ENCODE peak calls at places on chromosome 9, in nine cellular contexts. One of them, this sample, is unnamed.
A peak's percentile ranks its signal among the peaks of the same experiment; 100 is the strongest.

GRCh38 chr9:107389617-107390071 is 99.9 kb downstream of the KLF4 start:
- DNase-seq in retinal pigment epithelial cell: no peak
- DNase-seq in MM.1S: no peak
- DNase-seq in stomach: peak; percentile 78
- DNase-seq in RWPE1: peak; percentile 96
- DNase-seq in progenitor cell of endocrine pancreas: no peak
- DNase-seq in stimulated activated CD4-positive, alpha-beta T cell treated with anti-CD3 and anti-CD28 coated beads, TNF-alpha, amount 100 ng/mL, for 24 hours: no peak
- DNase-seq in left ventricle myocardium inferior: peak; percentile 44
- DNase-seq in SHP77 treated with DMSO at 0.1 percent for 48 hours: no peak
- DNase-seq in this sample: no peak

GRCh38 chr9:136060671-136061371 is 34.3 kb downstream of the NACC2 start:
- DNase-seq in retinal pigment epithelial cell: no peak
- DNase-seq in MM.1S: no peak
- DNase-seq in stomach: no peak
- DNase-seq in RWPE1: no peak
- DNase-seq in progenitor cell of endocrine pancreas: no peak
- DNase-seq in stimulated activated CD4-positive, alpha-beta T cell treated with anti-CD3 and anti-CD28 coated beads, TNF-alpha, amount 100 ng/mL, for 24 hours: no peak
- DNase-seq in left ventricle myocardium inferior: peak; percentile 11
- DNase-seq in SHP77 treated with DMSO at 0.1 percent for 48 hours: no peak
- DNase-seq in this sample: no peak

GRCh38 chr9:136331556-136332481 is 4.5 kb downstream of the GPSM1 start:
- DNase-seq in retinal pigment epithelial cell: peak; percentile 65
- DNase-seq in MM.1S: no peak
- DNase-seq in stomach: no peak
- DNase-seq in RWPE1: no peak
- DNase-seq in progenitor cell of endocrine pancreas: no peak
- DNase-seq in stimulated activated CD4-positive, alpha-beta T cell treated with anti-CD3 and anti-CD28 coated beads, TNF-alpha, amount 100 ng/mL, for 24 hours: no peak
- DNase-seq in left ventricle myocardium inferior: no peak
- DNase-seq in SHP77 treated with DMSO at 0.1 percent for 48 hours: no peak
- DNase-seq in this sample: no peak

GRCh38 chr9:79976501-79977444 is 405.0 kb downstream of the TLE4 start:
- DNase-seq in retinal pigment epithelial cell: peak; percentile 95
- DNase-seq in MM.1S: no peak
- DNase-seq in stomach: no peak
- DNase-seq in RWPE1: no peak
- DNase-seq in progenitor cell of endocrine pancreas: no peak
- DNase-seq in stimulated activated CD4-positive, alpha-beta T cell treated with anti-CD3 and anti-CD28 coated beads, TNF-alpha, amount 100 ng/mL, for 24 hours: no peak
- DNase-seq in left ventricle myocardium inferior: no peak
- DNase-seq in SHP77 treated with DMSO at 0.1 percent for 48 hours: no peak
- DNase-seq in this sample: no peak

GRCh38 chr9:91315191-91315590 is 46.5 kb downstream of the AUH start:
- DNase-seq in retinal pigment epithelial cell: no peak
- DNase-seq in MM.1S: no peak
- DNase-seq in stomach: peak; percentile 63
- DNase-seq in RWPE1: no peak
- DNase-seq in progenitor cell of endocrine pancreas: no peak
- DNase-seq in stimulated activated CD4-positive, alpha-beta T cell treated with anti-CD3 and anti-CD28 coated beads, TNF-alpha, amount 100 ng/mL, for 24 hours: no peak
- DNase-seq in left ventricle myocardium inferior: no peak
- DNase-seq in SHP77 treated with DMSO at 0.1 percent for 48 hours: no peak
- DNase-seq in this sample: no peak

GRCh38 chr9:109411818-109412352 is 86.2 kb downstream of the PTPN3 start:
- DNase-seq in retinal pigment epithelial cell: no peak
- DNase-seq in MM.1S: peak; percentile 45
- DNase-seq in stomach: no peak
- DNase-seq in RWPE1: peak; percentile 28
- DNase-seq in progenitor cell of endocrine pancreas: no peak
- DNase-seq in stimulated activated CD4-positive, alpha-beta T cell treated with anti-CD3 and anti-CD28 coated beads, TNF-alpha, amount 100 ng/mL, for 24 hours: no peak
- DNase-seq in left ventricle myocardium inferior: no peak
- DNase-seq in SHP77 treated with DMSO at 0.1 percent for 48 hours: no peak
- DNase-seq in this sample: peak; percentile 14

GRCh38 chr9:71127301-71127700 is 5.9 kb upstream of the TRPM3 start:
- DNase-seq in retinal pigment epithelial cell: no peak
- DNase-seq in MM.1S: no peak
- DNase-seq in stomach: no peak
- DNase-seq in RWPE1: no peak
- DNase-seq in progenitor cell of endocrine pancreas: no peak
- DNase-seq in stimulated activated CD4-positive, alpha-beta T cell treated with anti-CD3 and anti-CD28 coated beads, TNF-alpha, amount 100 ng/mL, for 24 hours: no peak
- DNase-seq in left ventricle myocardium inferior: no peak
- DNase-seq in SHP77 treated with DMSO at 0.1 percent for 48 hours: no peak
- DNase-seq in this sample: no peak

GRCh38 chr9:2838984-2839367 is 4.9 kb downstream of the PUM3 start:
- DNase-seq in retinal pigment epithelial cell: no peak
- DNase-seq in MM.1S: no peak
- DNase-seq in stomach: no peak
- DNase-seq in RWPE1: no peak
- DNase-seq in progenitor cell of endocrine pancreas: no peak
- DNase-seq in stimulated activated CD4-positive, alpha-beta T cell treated with anti-CD3 and anti-CD28 coated beads, TNF-alpha, amount 100 ng/mL, for 24 hours: no peak
- DNase-seq in left ventricle myocardium inferior: no peak
- DNase-seq in SHP77 treated with DMSO at 0.1 percent for 48 hours: no peak
- DNase-seq in this sample: no peak

GRCh38 chr9:7811679-7812078 is 12.1 kb upstream of the DMAC1 start:
- DNase-seq in retinal pigment epithelial cell: no peak
- DNase-seq in MM.1S: no peak
- DNase-seq in stomach: no peak
- DNase-seq in RWPE1: no peak
- DNase-seq in progenitor cell of endocrine pancreas: no peak
- DNase-seq in stimulated activated CD4-positive, alpha-beta T cell treated with anti-CD3 and anti-CD28 coated beads, TNF-alpha, amount 100 ng/mL, for 24 hours: no peak
- DNase-seq in left ventricle myocardium inferior: no peak
- DNase-seq in SHP77 treated with DMSO at 0.1 percent for 48 hours: no peak
- DNase-seq in this sample: no peak

GRCh38 chr9:129197978-129198736 is 20.1 kb upstream of the IER5L start:
- DNase-seq in retinal pigment epithelial cell: peak; percentile 94
- DNase-seq in MM.1S: no peak
- DNase-seq in stomach: no peak
- DNase-seq in RWPE1: no peak
- DNase-seq in progenitor cell of endocrine pancreas: no peak
- DNase-seq in stimulated activated CD4-positive, alpha-beta T cell treated with anti-CD3 and anti-CD28 coated beads, TNF-alpha, amount 100 ng/mL, for 24 hours: no peak
- DNase-seq in left ventricle myocardium inferior: peak; percentile 59
- DNase-seq in SHP77 treated with DMSO at 0.1 percent for 48 hours: no peak
- DNase-seq in this sample: no peak

GRCh38 chr9:16964228-16964627 is 93.8 kb upstream of the BNC2 start:
- DNase-seq in retinal pigment epithelial cell: peak; percentile 67
- DNase-seq in MM.1S: no peak
- DNase-seq in stomach: no peak
- DNase-seq in RWPE1: peak; percentile 80
- DNase-seq in progenitor cell of endocrine pancreas: no peak
- DNase-seq in stimulated activated CD4-positive, alpha-beta T cell treated with anti-CD3 and anti-CD28 coated beads, TNF-alpha, amount 100 ng/mL, for 24 hours: no peak
- DNase-seq in left ventricle myocardium inferior: no peak
- DNase-seq in SHP77 treated with DMSO at 0.1 percent for 48 hours: no peak
- DNase-seq in this sample: peak; percentile 99

GRCh38 chr9:124079176-124079925 is 67.8 kb downstream of the LHX2 start:
- DNase-seq in retinal pigment epithelial cell: no peak
- DNase-seq in MM.1S: no peak
- DNase-seq in stomach: no peak
- DNase-seq in RWPE1: peak; percentile 52
- DNase-seq in progenitor cell of endocrine pancreas: no peak
- DNase-seq in stimulated activated CD4-positive, alpha-beta T cell treated with anti-CD3 and anti-CD28 coated beads, TNF-alpha, amount 100 ng/mL, for 24 hours: no peak
- DNase-seq in left ventricle myocardium inferior: no peak
- DNase-seq in SHP77 treated with DMSO at 0.1 percent for 48 hours: peak; percentile 89
- DNase-seq in this sample: peak; percentile 38

GRCh38 chr9:112858625-112859147 is 32.0 kb downstream of the SLC46A2 start:
- DNase-seq in retinal pigment epithelial cell: no peak
- DNase-seq in MM.1S: no peak
- DNase-seq in stomach: no peak
- DNase-seq in RWPE1: no peak
- DNase-seq in progenitor cell of endocrine pancreas: no peak
- DNase-seq in stimulated activated CD4-positive, alpha-beta T cell treated with anti-CD3 and anti-CD28 coated beads, TNF-alpha, amount 100 ng/mL, for 24 hours: no peak
- DNase-seq in left ventricle myocardium inferior: no peak
- DNase-seq in SHP77 treated with DMSO at 0.1 percent for 48 hours: no peak
- DNase-seq in this sample: no peak

GRCh38 chr9:21551401-21551800 is 69.3 kb upstream of the IFNE start:
- DNase-seq in retinal pigment epithelial cell: no peak
- DNase-seq in MM.1S: no peak
- DNase-seq in stomach: no peak
- DNase-seq in RWPE1: no peak
- DNase-seq in progenitor cell of endocrine pancreas: no peak
- DNase-seq in stimulated activated CD4-positive, alpha-beta T cell treated with anti-CD3 and anti-CD28 coated beads, TNF-alpha, amount 100 ng/mL, for 24 hours: no peak
- DNase-seq in left ventricle myocardium inferior: no peak
- DNase-seq in SHP77 treated with DMSO at 0.1 percent for 48 hours: no peak
- DNase-seq in this sample: no peak

GRCh38 chr9:130444565-130445221 is at the start of gene ASS1:
- DNase-seq in retinal pigment epithelial cell: no peak
- DNase-seq in MM.1S: peak; percentile 26
- DNase-seq in stomach: peak; percentile 90
- DNase-seq in RWPE1: peak; percentile 80
- DNase-seq in progenitor cell of endocrine pancreas: peak; percentile 39
- DNase-seq in stimulated activated CD4-positive, alpha-beta T cell treated with anti-CD3 and anti-CD28 coated beads, TNF-alpha, amount 100 ng/mL, for 24 hours: peak; percentile 26
- DNase-seq in left ventricle myocardium inferior: peak; percentile 79
- DNase-seq in SHP77 treated with DMSO at 0.1 percent for 48 hours: no peak
- DNase-seq in this sample: no peak

GRCh38 chr9:34375901-34376595 is 650 bp downstream of the MYORG start:
- DNase-seq in retinal pigment epithelial cell: no peak
- DNase-seq in MM.1S: peak; percentile 80
- DNase-seq in stomach: peak; percentile 68
- DNase-seq in RWPE1: peak; percentile 67
- DNase-seq in progenitor cell of endocrine pancreas: no peak
- DNase-seq in stimulated activated CD4-positive, alpha-beta T cell treated with anti-CD3 and anti-CD28 coated beads, TNF-alpha, amount 100 ng/mL, for 24 hours: no peak
- DNase-seq in left ventricle myocardium inferior: peak; percentile 56
- DNase-seq in SHP77 treated with DMSO at 0.1 percent for 48 hours: peak; percentile 2
- DNase-seq in this sample: no peak

GRCh38 chr9:131657890-131658752 is 81.8 kb downstream of the RAPGEF1 start:
- DNase-seq in retinal pigment epithelial cell: peak; percentile 80
- DNase-seq in MM.1S: no peak
- DNase-seq in stomach: no peak
- DNase-seq in RWPE1: peak; percentile 97
- DNase-seq in progenitor cell of endocrine pancreas: no peak
- DNase-seq in stimulated activated CD4-positive, alpha-beta T cell treated with anti-CD3 and anti-CD28 coated beads, TNF-alpha, amount 100 ng/mL, for 24 hours: no peak
- DNase-seq in left ventricle myocardium inferior: no peak
- DNase-seq in SHP77 treated with DMSO at 0.1 percent for 48 hours: no peak
- DNase-seq in this sample: peak; percentile 58

GRCh38 chr9:122057211-122057610 is 35.9 kb downstream of the TTLL11 start:
- DNase-seq in retinal pigment epithelial cell: no peak
- DNase-seq in MM.1S: no peak
- DNase-seq in stomach: no peak
- DNase-seq in RWPE1: no peak
- DNase-seq in progenitor cell of endocrine pancreas: no peak
- DNase-seq in stimulated activated CD4-positive, alpha-beta T cell treated with anti-CD3 and anti-CD28 coated beads, TNF-alpha, amount 100 ng/mL, for 24 hours: no peak
- DNase-seq in left ventricle myocardium inferior: no peak
- DNase-seq in SHP77 treated with DMSO at 0.1 percent for 48 hours: no peak
- DNase-seq in this sample: no peak

GRCh38 chr9:98263080-98263479 is 7.6 kb upstream of the TBC1D2 start:
- DNase-seq in retinal pigment epithelial cell: no peak
- DNase-seq in MM.1S: no peak
- DNase-seq in stomach: no peak
- DNase-seq in RWPE1: no peak
- DNase-seq in progenitor cell of endocrine pancreas: no peak
- DNase-seq in stimulated activated CD4-positive, alpha-beta T cell treated with anti-CD3 and anti-CD28 coated beads, TNF-alpha, amount 100 ng/mL, for 24 hours: no peak
- DNase-seq in left ventricle myocardium inferior: no peak
- DNase-seq in SHP77 treated with DMSO at 0.1 percent for 48 hours: no peak
- DNase-seq in this sample: no peak

GRCh38 chr9:98226516-98226915 is 28.9 kb downstream of the TBC1D2 start:
- DNase-seq in retinal pigment epithelial cell: no peak
- DNase-seq in MM.1S: no peak
- DNase-seq in stomach: no peak
- DNase-seq in RWPE1: no peak
- DNase-seq in progenitor cell of endocrine pancreas: no peak
- DNase-seq in stimulated activated CD4-positive, alpha-beta T cell treated with anti-CD3 and anti-CD28 coated beads, TNF-alpha, amount 100 ng/mL, for 24 hours: no peak
- DNase-seq in left ventricle myocardium inferior: no peak
- DNase-seq in SHP77 treated with DMSO at 0.1 percent for 48 hours: no peak
- DNase-seq in this sample: no peak

GRCh38 chr9:128365525-128365924 is 5.6 kb upstream of the URM1 start:
- DNase-seq in retinal pigment epithelial cell: no peak
- DNase-seq in MM.1S: no peak
- DNase-seq in stomach: no peak
- DNase-seq in RWPE1: no peak
- DNase-seq in progenitor cell of endocrine pancreas: no peak
- DNase-seq in stimulated activated CD4-positive, alpha-beta T cell treated with anti-CD3 and anti-CD28 coated beads, TNF-alpha, amount 100 ng/mL, for 24 hours: no peak
- DNase-seq in left ventricle myocardium inferior: no peak
- DNase-seq in SHP77 treated with DMSO at 0.1 percent for 48 hours: no peak
- DNase-seq in this sample: no peak

GRCh38 chr9:115057559-115057958 is 60.4 kb downstream of the TNC start:
- DNase-seq in retinal pigment epithelial cell: no peak
- DNase-seq in MM.1S: no peak
- DNase-seq in stomach: peak; percentile 38
- DNase-seq in RWPE1: no peak
- DNase-seq in progenitor cell of endocrine pancreas: no peak
- DNase-seq in stimulated activated CD4-positive, alpha-beta T cell treated with anti-CD3 and anti-CD28 coated beads, TNF-alpha, amount 100 ng/mL, for 24 hours: no peak
- DNase-seq in left ventricle myocardium inferior: no peak
- DNase-seq in SHP77 treated with DMSO at 0.1 percent for 48 hours: no peak
- DNase-seq in this sample: no peak

GRCh38 chr9:82491604-82492003 is 503.0 kb downstream of the SPATA31D1 start:
- DNase-seq in retinal pigment epithelial cell: no peak
- DNase-seq in MM.1S: no peak
- DNase-seq in stomach: no peak
- DNase-seq in RWPE1: no peak
- DNase-seq in progenitor cell of endocrine pancreas: no peak
- DNase-seq in stimulated activated CD4-positive, alpha-beta T cell treated with anti-CD3 and anti-CD28 coated beads, TNF-alpha, amount 100 ng/mL, for 24 hours: no peak
- DNase-seq in left ventricle myocardium inferior: no peak
- DNase-seq in SHP77 treated with DMSO at 0.1 percent for 48 hours: no peak
- DNase-seq in this sample: no peak

GRCh38 chr9:129400001-129400970 is 220.6 kb downstream of the C9orf50 start:
- DNase-seq in retinal pigment epithelial cell: no peak
- DNase-seq in MM.1S: no peak
- DNase-seq in stomach: no peak
- DNase-seq in RWPE1: no peak
- DNase-seq in progenitor cell of endocrine pancreas: no peak
- DNase-seq in stimulated activated CD4-positive, alpha-beta T cell treated with anti-CD3 and anti-CD28 coated beads, TNF-alpha, amount 100 ng/mL, for 24 hours: no peak
- DNase-seq in left ventricle myocardium inferior: peak; percentile 13
- DNase-seq in SHP77 treated with DMSO at 0.1 percent for 48 hours: no peak
- DNase-seq in this sample: no peak

GRCh38 chr9:123167474-123167873 is 100.9 kb downstream of the STRBP start:
- DNase-seq in retinal pigment epithelial cell: no peak
- DNase-seq in MM.1S: no peak
- DNase-seq in stomach: no peak
- DNase-seq in RWPE1: no peak
- DNase-seq in progenitor cell of endocrine pancreas: no peak
- DNase-seq in stimulated activated CD4-positive, alpha-beta T cell treated with anti-CD3 and anti-CD28 coated beads, TNF-alpha, amount 100 ng/mL, for 24 hours: no peak
- DNase-seq in left ventricle myocardium inferior: no peak
- DNase-seq in SHP77 treated with DMSO at 0.1 percent for 48 hours: no peak
- DNase-seq in this sample: no peak

GRCh38 chr9:88833946-88834345 is 157.3 kb upstream of the S1PR3 start:
- DNase-seq in retinal pigment epithelial cell: no peak
- DNase-seq in MM.1S: no peak
- DNase-seq in stomach: no peak
- DNase-seq in RWPE1: peak; percentile 13
- DNase-seq in progenitor cell of endocrine pancreas: no peak
- DNase-seq in stimulated activated CD4-positive, alpha-beta T cell treated with anti-CD3 and anti-CD28 coated beads, TNF-alpha, amount 100 ng/mL, for 24 hours: no peak
- DNase-seq in left ventricle myocardium inferior: no peak
- DNase-seq in SHP77 treated with DMSO at 0.1 percent for 48 hours: no peak
- DNase-seq in this sample: no peak

GRCh38 chr9:89778100-89779085 is 173.6 kb downstream of the GADD45G start:
- DNase-seq in retinal pigment epithelial cell: no peak
- DNase-seq in MM.1S: no peak
- DNase-seq in stomach: no peak
- DNase-seq in RWPE1: no peak
- DNase-seq in progenitor cell of endocrine pancreas: no peak
- DNase-seq in stimulated activated CD4-positive, alpha-beta T cell treated with anti-CD3 and anti-CD28 coated beads, TNF-alpha, amount 100 ng/mL, for 24 hours: no peak
- DNase-seq in left ventricle myocardium inferior: no peak
- DNase-seq in SHP77 treated with DMSO at 0.1 percent for 48 hours: no peak
- DNase-seq in this sample: no peak

GRCh38 chr9:83219154-83219923 is 156.4 kb upstream of the RASEF start:
- DNase-seq in retinal pigment epithelial cell: peak; percentile 62
- DNase-seq in MM.1S: peak; percentile 50
- DNase-seq in stomach: peak; percentile 76
- DNase-seq in RWPE1: peak; percentile 88
- DNase-seq in progenitor cell of endocrine pancreas: peak; percentile 65
- DNase-seq in stimulated activated CD4-positive, alpha-beta T cell treated with anti-CD3 and anti-CD28 coated beads, TNF-alpha, amount 100 ng/mL, for 24 hours: no peak
- DNase-seq in left ventricle myocardium inferior: peak; percentile 79
- DNase-seq in SHP77 treated with DMSO at 0.1 percent for 48 hours: no peak
- DNase-seq in this sample: no peak

GRCh38 chr9:14309403-14309802 is 4.5 kb downstream of the NFIB start:
- DNase-seq in retinal pigment epithelial cell: no peak
- DNase-seq in MM.1S: no peak
- DNase-seq in stomach: no peak
- DNase-seq in RWPE1: no peak
- DNase-seq in progenitor cell of endocrine pancreas: no peak
- DNase-seq in stimulated activated CD4-positive, alpha-beta T cell treated with anti-CD3 and anti-CD28 coated beads, TNF-alpha, amount 100 ng/mL, for 24 hours: no peak
- DNase-seq in left ventricle myocardium inferior: no peak
- DNase-seq in SHP77 treated with DMSO at 0.1 percent for 48 hours: no peak
- DNase-seq in this sample: no peak

GRCh38 chr9:114308361-114308950 is 14.4 kb upstream of the ORM1 start:
- DNase-seq in retinal pigment epithelial cell: no peak
- DNase-seq in MM.1S: no peak
- DNase-seq in stomach: peak; percentile 22
- DNase-seq in RWPE1: no peak
- DNase-seq in progenitor cell of endocrine pancreas: no peak
- DNase-seq in stimulated activated CD4-positive, alpha-beta T cell treated with anti-CD3 and anti-CD28 coated beads, TNF-alpha, amount 100 ng/mL, for 24 hours: no peak
- DNase-seq in left ventricle myocardium inferior: no peak
- DNase-seq in SHP77 treated with DMSO at 0.1 percent for 48 hours: no peak
- DNase-seq in this sample: no peak

GRCh38 chr9:31210982-31211570 is 1173.4 kb upstream of the ACO1 start:
- DNase-seq in retinal pigment epithelial cell: peak; percentile 30
- DNase-seq in MM.1S: no peak
- DNase-seq in stomach: no peak
- DNase-seq in RWPE1: no peak
- DNase-seq in progenitor cell of endocrine pancreas: no peak
- DNase-seq in stimulated activated CD4-positive, alpha-beta T cell treated with anti-CD3 and anti-CD28 coated beads, TNF-alpha, amount 100 ng/mL, for 24 hours: peak; percentile 9
- DNase-seq in left ventricle myocardium inferior: no peak
- DNase-seq in SHP77 treated with DMSO at 0.1 percent for 48 hours: no peak
- DNase-seq in this sample: no peak

This sample was measured in HFF-Myc.